ENCODE peak calls at places on chromosomes 3 and 15, in nine cellular contexts. V is CD8-positive, alpha-beta memory T cell; L is tibial artery; I is right cardiac atrium; N is lower lobe of right lung; T is mesendoderm; Q is hepatocyte; S is adipocyte; G is fibroblast of lung. H is an unnamed sample. For H3K4me1, the result is how much of the 10 kb centered on the place peaks cover.

GRCh38 chr3:151419806-151420205 is 35.3 kb upstream of the P2RY12 start:
- DNase-seq in Q (no peak), V (no peak), T (no peak), S (no peak), N (no peak), I (no peak), L (no peak), G (no peak), H (no peak)

GRCh38 chr3:177330771-177331170 is 133.5 kb upstream of the TBL1XR1 start:
- DNase-seq in L (no peak), N (no peak), T (peak), Q (no peak), G (no peak), V (no peak), I (no peak), S (peak), H (no peak)

GRCh38 chr3:106341090-106341489 is 472.3 kb upstream of the CBLB start:
- DNase-seq in S (no peak), Q (no peak), T (no peak), I (no peak), N (no peak), G (peak), L (no peak), V (no peak), H (no peak)

GRCh38 chr3:27686642-27687041 is 35.5 kb downstream of the EOMES start:
- DNase-seq in T (no peak), G (peak), N (no peak), I (no peak), L (no peak), V (no peak), S (peak), Q (no peak), H (no peak)

GRCh38 chr3:8856721-8857120 is 87.3 kb upstream of the OXTR start:
- DNase-seq in G (no peak), S (peak), N (no peak), I (no peak), Q (no peak), V (no peak), L (no peak), T (no peak), H (no peak)

GRCh38 chr3:150349314-150350097 is 58.6 kb upstream of the TSC22D2 start:
- DNase-seq in L (peak), T (peak), V (no peak), I (peak), N (peak), Q (no peak), S (peak), G (no peak), H (no peak)

GRCh38 chr15:47750030-47750739 is 32.9 kb downstream of the SEMA6D start:
- DNase-seq in L (no peak), G (peak), T (peak), I (no peak), N (no peak), Q (peak), S (peak), V (no peak), H (no peak)

GRCh38 chr3:42709621-42710020 is 7.0 kb upstream of the HHATL start:
- DNase-seq in S (no peak), L (peak), Q (no peak), I (peak), T (no peak), G (no peak), V (no peak), N (peak), H (no peak)

GRCh38 chr3:125054436-125055164 is 1.2 kb downstream of the HEG1 start:
- DNase-seq in I (no peak), G (peak), S (peak), Q (peak), V (peak), N (no peak), T (no peak), L (no peak), H (peak)

GRCh38 chr15:76337047-76337738 is 620 bp downstream of the ISL2 start:
- DNase-seq in V (no peak), Q (no peak), N (no peak), G (peak), L (no peak), I (no peak), S (no peak), T (peak), H (no peak)

GRCh38 chr15:92921215-92922131 is 21.3 kb downstream of the CHD2 start:
- DNase-seq in N (no peak), G (peak), T (no peak), Q (peak), L (no peak), I (no peak), V (no peak), S (no peak), H (no peak)
- H3K4me1 ChIP-seq in N (half or more), G (under half), T (under half), Q (half or more), L (half or more), I (under half), V (half or more), S (half or more), H (half or more)

GRCh38 chr15:63200464-63201242 is 11.2 kb downstream of the RAB8B start:
- DNase-seq in T (no peak), N (no peak), S (no peak), G (no peak), L (no peak), V (no peak), Q (no peak), I (no peak), H (no peak)
- H3K4me1 ChIP-seq in T (under half), N (half or more), S (under half), G (under half), L (under half), V (half or more), Q (under half), I (under half), H (half or more)

GRCh38 chr15:40593588-40594428 is at the start of gene KNL1:
- DNase-seq in T (peak), I (peak), Q (peak), V (peak), S (peak), N (peak), G (peak), L (peak), H (peak)
- H3K4me1 ChIP-seq in T (under half), I (under half), Q (under half), V (under half), S (under half), N (under half), G (under half), L (under half), H (under half)

DNA sequence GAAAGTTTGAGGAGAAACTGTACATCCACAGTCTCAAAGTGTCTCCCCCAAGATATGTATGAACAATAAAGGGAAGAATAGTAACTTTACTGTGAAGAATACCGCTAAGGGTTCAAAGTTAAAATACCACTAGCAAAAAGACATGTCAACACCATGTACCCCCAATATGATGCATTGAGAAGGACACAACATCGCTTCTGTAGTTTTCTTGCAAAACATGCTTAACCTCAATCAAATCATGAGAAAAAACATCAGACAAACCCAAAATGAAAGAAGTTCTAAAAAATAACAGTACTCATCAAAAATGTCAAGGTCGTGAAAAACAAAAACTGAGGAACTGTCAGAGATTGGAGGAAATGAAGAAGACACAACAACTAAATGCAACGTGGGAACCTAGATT is 3.6 kb downstream of the HERC1 start:
- DNase-seq in V (peak), T (no peak), Q (no peak), I (no peak), G (no peak), L (no peak), S (no peak), N (no peak), H (peak)
- H3K4me1 ChIP-seq in V (half or more), T (under half), Q (under half), I (under half), G (under half), L (under half), S (under half), N (half or more), H (under half)

DNA sequence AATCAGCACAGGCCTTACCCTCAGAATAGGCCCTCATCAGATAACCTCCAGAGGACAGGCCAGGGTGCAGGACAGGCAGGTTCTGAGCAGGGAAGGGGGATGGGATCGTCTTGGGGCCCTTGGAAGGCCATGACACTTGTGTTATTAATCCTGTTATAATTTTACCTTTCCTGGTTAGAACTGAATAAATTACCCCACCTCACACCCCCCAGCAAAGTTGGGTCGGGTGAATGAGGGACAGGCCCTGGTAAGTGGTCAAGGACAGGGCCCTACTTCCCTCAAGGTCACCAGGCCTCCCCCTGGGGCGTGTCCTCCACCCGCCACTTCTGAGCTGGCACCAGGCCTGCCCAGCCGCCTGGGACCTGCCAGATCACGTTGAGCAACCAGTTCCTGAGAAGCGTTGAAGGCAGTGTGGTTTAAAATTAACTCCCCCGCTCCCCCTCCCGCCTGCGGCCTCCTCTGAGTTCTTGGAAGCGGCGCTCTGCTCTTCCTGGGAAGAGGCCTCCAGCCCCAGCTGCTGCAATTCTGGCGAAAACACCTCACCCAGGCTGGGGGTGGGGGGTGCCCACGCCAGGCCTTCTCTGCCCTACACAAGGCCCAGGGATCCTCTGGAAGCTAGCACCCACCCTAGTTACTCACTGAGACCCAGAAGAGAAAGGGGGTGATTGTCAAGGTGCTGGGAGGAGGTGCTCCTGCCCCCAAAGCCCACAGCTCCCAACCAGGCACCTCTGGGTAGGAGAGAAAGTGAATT is 10.6 kb downstream of the CISH start:
- DNase-seq in L (peak), Q (peak), G (peak), N (peak), V (peak), T (no peak), S (peak), I (peak), H (peak)
- H3K4me1 ChIP-seq in L (half or more), Q (under half), G (under half), N (half or more), V (half or more), T (under half), S (under half), I (under half), H (half or more)

GRCh38 chr15:91723959-91724358 is 129.5 kb upstream of the SLCO3A1 start:
- DNase-seq in T (no peak), S (no peak), V (no peak), G (no peak), L (no peak), I (no peak), Q (no peak), N (no peak), H (no peak)
- H3K4me1 ChIP-seq in T (under half), S (under half), V (under half), G (under half), L (under half), I (under half), Q (under half), N (under half), H (under half)

DNA sequence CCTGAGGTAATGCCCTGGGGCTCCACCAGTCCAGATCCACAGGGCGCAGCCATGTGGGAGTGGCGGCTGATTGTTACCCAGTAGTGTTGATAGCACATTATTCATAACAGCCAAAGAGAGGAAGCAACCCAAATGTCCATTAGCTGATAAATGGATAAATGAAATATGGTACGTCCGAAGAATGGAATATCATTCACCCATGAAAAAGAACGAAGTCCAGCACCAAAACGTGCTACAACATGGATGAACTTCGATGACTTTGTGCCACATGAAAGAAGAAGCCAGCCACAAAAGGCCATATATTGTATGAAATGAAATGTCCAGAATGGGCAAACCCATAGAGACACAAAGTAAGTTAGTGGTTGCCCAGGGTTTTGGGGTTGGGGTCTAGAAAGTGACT is 6.4 kb downstream of the SMAD6 start:
- DNase-seq in N (no peak), I (no peak), L (no peak), S (no peak), G (no peak), V (no peak), T (no peak), Q (no peak), H (no peak)
- H3K4me1 ChIP-seq in N (half or more), I (under half), L (half or more), S (half or more), G (under half), V (under half), T (under half), Q (half or more), H (under half)

GRCh38 chr3:170043506-170043905 is 5.7 kb downstream of the GPR160 start:
- DNase-seq in I (no peak), G (no peak), S (no peak), Q (no peak), N (no peak), V (no peak), L (no peak), T (no peak), H (no peak)

GRCh38 chr3:170040283-170040907 is 2.6 kb downstream of the GPR160 start:
- DNase-seq in I (no peak), G (no peak), S (no peak), L (no peak), N (no peak), Q (no peak), T (no peak), V (no peak), H (no peak)

GRCh38 chr3:170038434-170039110 is 777 bp downstream of the GPR160 start:
- DNase-seq in I (no peak), G (no peak), V (peak), L (no peak), T (peak), N (peak), Q (peak), S (peak), H (peak)

GRCh38 chr3:170033489-170033888 is 4.3 kb upstream of the GPR160 start:
- DNase-seq in S (no peak), G (no peak), Q (no peak), V (peak), T (peak), N (no peak), L (no peak), I (no peak), H (peak)

GRCh38 chr3:170037463-170038433 is at the start of gene GPR160:
- DNase-seq in S (peak), I (peak), V (peak), Q (peak), L (peak), N (peak), G (peak), T (peak), H (peak)
- H3K4me1 ChIP-seq in S (under half), I (under half), V (under half), Q (under half), L (under half), N (under half), G (under half), T (under half), H (under half)